ENCODE peak calls at places on chromosomes 13 and 19, in six cellular contexts. X is activated CD8-positive, alpha-beta memory T cell treated with anti-CD3 and anti-CD28 coated beads for 1 hour; J is transverse colon; A is heart right ventricle; E is glutamatergic neuron; G is left lobe of liver. D is an unnamed sample.

GRCh38 chr19:47157455-47158321 is 27.1 kb downstream of the SAE1 start:
- DNase-seq in X (no peak), J (peak), G (peak), A (peak), E (no peak), D (no peak)

GRCh38 chr13:33606692-33607091 is 211.3 kb upstream of the RFC3 start:
- DNase-seq in E (no peak), G (no peak), A (no peak), J (no peak), X (no peak), D (no peak)

GRCh38 chr19:55069137-55069858 is 6.3 kb upstream of the RDH13 start:
- DNase-seq in X (no peak), E (peak), A (peak), G (no peak), J (peak), D (peak)

GRCh38 chr19:15010497-15011255 is 31.0 kb upstream of the SLC1A6 start:
- DNase-seq in X (no peak), J (no peak), A (no peak), G (no peak), E (peak), D (no peak)

GRCh38 chr19:55070755-55071502 is 4.7 kb upstream of the EPS8L1 start:
- DNase-seq in J (peak), E (no peak), X (no peak), G (no peak), A (no peak), D (no peak)

GRCh38 chr19:49926520-49926919 is 2.5 kb upstream of the ATF5 start:
- DNase-seq in E (no peak), X (no peak), A (no peak), J (no peak), G (no peak), D (no peak)

GRCh38 chr13:49641810-49642291 is 13.5 kb downstream of the ARL11 start:
- DNase-seq in A (peak), E (no peak), X (no peak), G (no peak), J (peak), D (no peak)

GRCh38 chr13:78323848-78324247 is 279.5 kb downstream of the POU4F1 start:
- DNase-seq in E (no peak), J (no peak), A (no peak), X (no peak), G (no peak), D (no peak)

GRCh38 chr19:42122691-42123607 is 9.3 kb downstream of the POU2F2 start:
- DNase-seq in G (no peak), A (no peak), J (no peak), E (no peak), X (peak), D (no peak)

GRCh38 chr13:91314888-91315287 is 32.6 kb upstream of the MIR17HG start:
- DNase-seq in J (no peak), X (no peak), A (no peak), G (no peak), E (no peak), D (no peak)

GRCh38 chr19:7759156-7759555 is 3.9 kb upstream of the CLEC4M start:
- DNase-seq in X (no peak), A (no peak), G (no peak), J (no peak), E (no peak), D (no peak)

GRCh38 chr19:10736916-10737551 is 19.2 kb downstream of the DNM2 start:
- DNase-seq in X (no peak), A (no peak), G (no peak), J (no peak), E (no peak), D (no peak)

GRCh38 chr19:18434411-18435184 is 3.3 kb downstream of the ISYNA1 start:
- DNase-seq in E (no peak), A (no peak), X (no peak), J (no peak), G (no peak), D (no peak)

GRCh38 chr19:50464348-50464747 is 12.0 kb upstream of the EMC10 start:
- DNase-seq in G (no peak), J (no peak), E (no peak), X (no peak), A (no peak), D (no peak)

GRCh38 chr19:14366529-14366928 is 14.7 kb upstream of the ADGRE5 start:
- DNase-seq in J (peak), X (peak), A (peak), G (no peak), E (no peak), D (peak)

GRCh38 chr13:80105350-80105749 is 235.6 kb downstream of the SPRY2 start:
- DNase-seq in J (no peak), E (no peak), A (no peak), X (no peak), G (no peak), D (no peak)

GRCh38 chr13:40152145-40152544 is 496.7 kb downstream of the COG6 start:
- DNase-seq in A (peak), G (no peak), E (no peak), X (no peak), J (no peak), D (no peak)

GRCh38 chr13:104823071-104823470 is 1712.4 kb downstream of the EFNB2 start:
- DNase-seq in A (no peak), E (no peak), X (no peak), G (no peak), J (no peak), D (no peak)

GRCh38 chr19:898663-899062 is 5.4 kb downstream of the RNU6-9 start:
- DNase-seq in A (no peak), J (no peak), E (peak), X (no peak), G (no peak), D (no peak)

GRCh38 chr19:17117250-17117789 is 41.7 kb downstream of the MYO9B start:
- DNase-seq in G (no peak), E (no peak), J (no peak), A (no peak), X (no peak), D (no peak)